ENCODE peak calls at places on chromosome 1, in ten cellular contexts. R, H, A, M, L, E, V, Q, O and W are unnamed samples.

GRCh38 chr1:156789621-156790318 is 22.4 kb downstream of the PRCC start:
- DNase-seq in V (no peak), Q (no peak), H (no peak), M (no peak), E (no peak), O (no peak), R (no peak), A (no peak), L (no peak), W (no peak)

GRCh38 chr1:42957880-42958487 is 684 bp downstream of the SLC2A1 start:
- DNase-seq in E (peak), O (peak), V (peak), L (peak), A (peak), R (peak), H (peak), Q (peak), M (no peak), W (peak)

GRCh38 chr1:8238141-8239038 is 79.5 kb upstream of the SLC45A1 start:
- DNase-seq in E (no peak), R (peak), Q (peak), M (no peak), H (no peak), V (no peak), A (no peak), L (no peak), O (no peak), W (no peak)

GRCh38 chr1:63411081-63411480 is 43.7 kb downstream of the ALG6 start:
- DNase-seq in M (no peak), L (no peak), O (no peak), E (no peak), R (peak), A (no peak), H (no peak), V (no peak), Q (no peak), W (no peak)

GRCh38 chr1:209651148-209651547 is 1.1 kb downstream of the LAMB3 start:
- DNase-seq in L (peak), V (peak), R (peak), Q (no peak), A (no peak), H (no peak), E (peak), M (no peak), O (peak), W (no peak)

GRCh38 chr1:48469616-48470500 is 2.1 kb downstream of the SPATA6 start:
- DNase-seq in O (no peak), E (no peak), R (peak), M (peak), Q (no peak), H (no peak), A (no peak), V (no peak), L (no peak), W (no peak)

GRCh38 chr1:66489146-66489545 is 44.8 kb upstream of the SGIP1 start:
- DNase-seq in Q (no peak), M (no peak), L (no peak), O (no peak), V (no peak), H (no peak), E (no peak), A (no peak), R (no peak), W (no peak)

GRCh38 chr1:25174730-25175612 is 57.3 kb downstream of the SYF2 start:
- DNase-seq in A (no peak), V (no peak), O (no peak), M (no peak), L (no peak), H (no peak), Q (no peak), E (no peak), R (no peak), W (no peak)

GRCh38 chr1:26132825-26133167 is 21.2 kb downstream of the PDIK1L start:
- DNase-seq in M (no peak), Q (no peak), H (no peak), O (no peak), L (no peak), E (no peak), A (no peak), V (no peak), R (no peak), W (no peak)

GRCh38 chr1:28510350-28511223 is 4.7 kb downstream of the RCC1 start:
- DNase-seq in M (no peak), L (no peak), R (peak), O (peak), V (peak), E (no peak), Q (peak), H (no peak), A (no peak), W (peak)